ENCODE peak calls at places on chromosome 7, in six cellular contexts. D is heart left ventricle; G is tibial artery; P is AG10803; V is CD8-positive, alpha-beta T cell; A is A673. H is an unnamed sample.

GRCh38 chr7:108251700-108252099 is 121.5 kb upstream of the LAMB4 start:
- DNase-seq in D (no peak), G (no peak), P (no peak), V (no peak), A (no peak), H (no peak)

GRCh38 chr7:102938679-102939078 is 25.9 kb downstream of the LRRC17 start:
- DNase-seq in D (no peak), G (no peak), P (no peak), V (no peak), A (no peak), H (no peak)

GRCh38 chr7:47941136-47941844 is 7.0 kb downstream of the PKD1L1 start:
- DNase-seq in D (peak), G (no peak), P (peak), V (peak), A (peak), H (peak)

GRCh38 chr7:131633342-131633843 is 77.0 kb upstream of the PODXL start:
- DNase-seq in D (no peak), G (no peak), P (peak), V (no peak), A (peak), H (peak)

GRCh38 chr7:5424689-5425506 is 1.3 kb upstream of the TNRC18 start:
- DNase-seq in D (peak), G (peak), P (peak), V (no peak), A (peak), H (no peak)

GRCh38 chr7:25897261-25897782 is 254.7 kb upstream of the NFE2L3 start:
- DNase-seq in D (no peak), G (no peak), P (no peak), V (no peak), A (peak), H (no peak)

GRCh38 chr7:88069093-88069492 is 135.0 kb downstream of the ADAM22 start:
- DNase-seq in D (no peak), G (no peak), P (no peak), V (no peak), A (no peak), H (no peak)

GRCh38 chr7:119377-120163 is 72.8 kb upstream of the FAM20C start:
- DNase-seq in D (peak), G (peak), P (no peak), V (no peak), A (peak), H (no peak)

GRCh38 chr7:139914306-139914747 is 85.3 kb downstream of the TBXAS1 start:
- DNase-seq in D (no peak), G (no peak), P (peak), V (no peak), A (no peak), H (no peak)

GRCh38 chr7:140349172-140349771 is 49.1 kb downstream of the SLC37A3 start:
- DNase-seq in D (no peak), G (no peak), P (peak), V (no peak), A (no peak), H (no peak)

GRCh38 chr7:130114776-130115175 is 44.4 kb downstream of the KLHDC10 start:
- DNase-seq in D (no peak), G (no peak), P (no peak), V (no peak), A (no peak), H (no peak)

GRCh38 chr7:124723012-124723411 is 42.6 kb downstream of the GPR37 start:
- DNase-seq in D (no peak), G (no peak), P (peak), V (no peak), A (peak), H (no peak)

GRCh38 chr7:15947749-15948148 is 261.3 kb upstream of the MEOX2 start:
- DNase-seq in D (no peak), G (no peak), P (peak), V (no peak), A (no peak), H (no peak)

GRCh38 chr7:36037121-36037662 is 115.9 kb upstream of the EEPD1 start:
- DNase-seq in D (peak), G (peak), P (peak), V (no peak), A (peak), H (peak)

GRCh38 chr7:47194516-47194915 is 387.4 kb downstream of the TNS3 start:
- DNase-seq in D (no peak), G (no peak), P (no peak), V (no peak), A (no peak), H (no peak)

GRCh38 chr7:54179321-54180029 is 362.7 kb upstream of the VSTM2A start:
- DNase-seq in D (no peak), G (no peak), P (no peak), V (no peak), A (no peak), H (peak)

GRCh38 chr7:133773601-133774000 is 353.5 kb upstream of the LRGUK start:
- DNase-seq in D (no peak), G (no peak), P (no peak), V (no peak), A (no peak), H (no peak)

GRCh38 chr7:121515651-121516401 is 119.7 kb upstream of the FAM3C start:
- DNase-seq in D (no peak), G (no peak), P (peak), V (no peak), A (no peak), H (peak)

GRCh38 chr7:125390866-125391265 is 461.2 kb upstream of the POT1 start:
- DNase-seq in D (no peak), G (no peak), P (no peak), V (no peak), A (no peak), H (no peak)

GRCh38 chr7:5701085-5701914 is 80.2 kb downstream of the RNF216 start:
- DNase-seq in D (no peak), G (no peak), P (no peak), V (no peak), A (no peak), H (no peak)

GRCh38 chr7:113267885-113268284 is 149.5 kb upstream of the SMIM30 start:
- DNase-seq in D (no peak), G (no peak), P (peak), V (no peak), A (no peak), H (no peak)

GRCh38 chr7:28479507-28479947 is 67.2 kb downstream of the CREB5 start:
- DNase-seq in D (no peak), G (no peak), P (no peak), V (no peak), A (no peak), H (no peak)

GRCh38 chr7:112118581-112119566 is 87.3 kb downstream of the DOCK4 start:
- DNase-seq in D (no peak), G (no peak), P (no peak), V (no peak), A (no peak), H (no peak)

GRCh38 chr7:128017880-128018845 is 13.1 kb downstream of the LRRC4 start:
- DNase-seq in D (no peak), G (no peak), P (no peak), V (no peak), A (no peak), H (no peak)

GRCh38 chr7:25091757-25092156 is 33.3 kb downstream of the CYCS start:
- DNase-seq in D (no peak), G (no peak), P (no peak), V (no peak), A (no peak), H (no peak)

GRCh38 chr7:120941064-120941463 is 9.5 kb upstream of the ING3 start:
- DNase-seq in D (no peak), G (no peak), P (no peak), V (no peak), A (peak), H (no peak)

GRCh38 chr7:159207398-159207797 is 62.7 kb upstream of the VIPR2 start:
- DNase-seq in D (no peak), G (no peak), P (no peak), V (no peak), A (no peak), H (no peak)

GRCh38 chr7:45469103-45469502 is 105.1 kb upstream of the ADCY1 start:
- DNase-seq in D (no peak), G (no peak), P (no peak), V (no peak), A (peak), H (no peak)

GRCh38 chr7:17142831-17143541 is 155.5 kb upstream of the AHR start:
- DNase-seq in D (no peak), G (no peak), P (peak), V (no peak), A (peak), H (no peak)

GRCh38 chr7:17991866-17992648 is 35.6 kb downstream of the PRPS1L1 start:
- DNase-seq in D (no peak), G (no peak), P (no peak), V (no peak), A (no peak), H (no peak)

GRCh38 chr7:5450549-5451327 is 27.1 kb upstream of the TNRC18 start:
- DNase-seq in D (peak), G (no peak), P (no peak), V (peak), A (peak), H (no peak)

GRCh38 chr7:138872576-138872975 is 74.6 kb upstream of the ATP6V0A4 start:
- DNase-seq in D (no peak), G (no peak), P (no peak), V (no peak), A (no peak), H (no peak)

GRCh38 chr7:22653981-22654380 is 73.0 kb upstream of the IL6 start:
- DNase-seq in D (no peak), G (no peak), P (no peak), V (no peak), A (no peak), H (no peak)

GRCh38 chr7:34430456-34430855 is 227.6 kb upstream of the NPSR1 start:
- DNase-seq in D (no peak), G (no peak), P (peak), V (no peak), A (peak), H (peak)

GRCh38 chr7:143225047-143225446 is 3.2 kb downstream of the TAS2R40 start:
- DNase-seq in D (no peak), G (no peak), P (no peak), V (no peak), A (no peak), H (no peak)

GRCh38 chr7:152869677-152870051 is 110.1 kb downstream of the ACTR3B start:
- DNase-seq in D (no peak), G (no peak), P (no peak), V (peak), A (no peak), H (no peak)

GRCh38 chr7:127865466-127865865 is 165.8 kb downstream of the LRRC4 start:
- DNase-seq in D (no peak), G (no peak), P (peak), V (no peak), A (no peak), H (peak)

GRCh38 chr7:81725003-81725402 is 44.8 kb downstream of the HGF start:
- DNase-seq in D (no peak), G (no peak), P (peak), V (no peak), A (no peak), H (peak)

GRCh38 chr7:51224811-51225581 is 91.6 kb downstream of the COBL start:
- DNase-seq in D (no peak), G (no peak), P (no peak), V (no peak), A (no peak), H (no peak)

GRCh38 chr7:50069613-50070012 is 23.4 kb downstream of the ZPBP start:
- DNase-seq in D (no peak), G (no peak), P (peak), V (peak), A (no peak), H (no peak)

GRCh38 chr7:1359681-1360485 is 99.4 kb downstream of the MICALL2 start:
- DNase-seq in D (peak), G (no peak), P (no peak), V (no peak), A (no peak), H (no peak)
- H3K4me3 ChIP-seq in D (no peak), G (no peak), P (no peak), V (no peak), A (no peak), H (no peak)

DNA sequence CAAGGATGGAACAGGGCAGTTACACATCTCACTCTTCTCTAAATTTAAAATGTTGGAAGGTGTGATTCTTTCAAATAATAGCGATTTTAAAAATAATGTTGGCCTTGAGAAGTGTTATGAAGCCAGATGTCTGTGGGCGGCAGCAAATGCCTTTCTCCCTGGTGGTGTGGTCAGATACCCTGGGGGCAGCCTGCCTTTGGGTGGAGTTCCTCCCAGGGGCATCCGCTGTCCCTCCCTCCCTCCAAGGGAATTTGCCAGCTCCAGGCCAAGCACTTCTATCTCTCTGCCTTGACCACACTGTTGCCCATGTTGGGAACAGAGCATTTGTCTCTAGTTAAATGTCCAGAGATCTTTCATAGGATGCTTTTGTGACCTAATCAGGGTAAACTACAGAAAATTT is 121.4 kb downstream of the POU6F2 start:
- DNase-seq in D (no peak), G (no peak), P (no peak), V (no peak), A (no peak), H (no peak)
- H3K4me3 ChIP-seq in D (no peak), G (no peak), P (no peak), V (no peak), A (no peak), H (no peak)

DNA sequence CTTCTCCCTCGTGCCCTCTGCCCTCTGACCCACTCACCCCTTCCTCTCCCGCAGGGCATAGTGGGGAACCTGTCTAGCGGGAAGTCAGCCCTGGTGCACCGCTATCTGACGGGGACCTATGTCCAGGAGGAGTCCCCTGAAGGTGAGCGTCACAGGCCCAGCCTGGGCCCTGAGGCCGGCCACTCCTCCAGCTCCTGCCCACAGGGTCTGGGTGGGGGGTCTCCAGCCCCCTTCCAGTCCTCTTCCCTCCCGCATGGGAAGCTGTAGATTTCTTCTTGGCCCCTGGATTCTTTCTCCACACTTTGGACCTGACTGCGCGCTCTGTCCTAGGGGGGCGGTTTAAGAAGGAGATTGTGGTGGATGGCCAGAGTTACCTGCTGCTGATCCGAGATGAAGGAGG is 30.8 kb downstream of the AGAP3 start:
- DNase-seq in D (no peak), G (no peak), P (no peak), V (no peak), A (no peak), H (no peak)
- H3K4me3 ChIP-seq in D (no peak), G (no peak), P (no peak), V (no peak), A (no peak), H (no peak)

DNA sequence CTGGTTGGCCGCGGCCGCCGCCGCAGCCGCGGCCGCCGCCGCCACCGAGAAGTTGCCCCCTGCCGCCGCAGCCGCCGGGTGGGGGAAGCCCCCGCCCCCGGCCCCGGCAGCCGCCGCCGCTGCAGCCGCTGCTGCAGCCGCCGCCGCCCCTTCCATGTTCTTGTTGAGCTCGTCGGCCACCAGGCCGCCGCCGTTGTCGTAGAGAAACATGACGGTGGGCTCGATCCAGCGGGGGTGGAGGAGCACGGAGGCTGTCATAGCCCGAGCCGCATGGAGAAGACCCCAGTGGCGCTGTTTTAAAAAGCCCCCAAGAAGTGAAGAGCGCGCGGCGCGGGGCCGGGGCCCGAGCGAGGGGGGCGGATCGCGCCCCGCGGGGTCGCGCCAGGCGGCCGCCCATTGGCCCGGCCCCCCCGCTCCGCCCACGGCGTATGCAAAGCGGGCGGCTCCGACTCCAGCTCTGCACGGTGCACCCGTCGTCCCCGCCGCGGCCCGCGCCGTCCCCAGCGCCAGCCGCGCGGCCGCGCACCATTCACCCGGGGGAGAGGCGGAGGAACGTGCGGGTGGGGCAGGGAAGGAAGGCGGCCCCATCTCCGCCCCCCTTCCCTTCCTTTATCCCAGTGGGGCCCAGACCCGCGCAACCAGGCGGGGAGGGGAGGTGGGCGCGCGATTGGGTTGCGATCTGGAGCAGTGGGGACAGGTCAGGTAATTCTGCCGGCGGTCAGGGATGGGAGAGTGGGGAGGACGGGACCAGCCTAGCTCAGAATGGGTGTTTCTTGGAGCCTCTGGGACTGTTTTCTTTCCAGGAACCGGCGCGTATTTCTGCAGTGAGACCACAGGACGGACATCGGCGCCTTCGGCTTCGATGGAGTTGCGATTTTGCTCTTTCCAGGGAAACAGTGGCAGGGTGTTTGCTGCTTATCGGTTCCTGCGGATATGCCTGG is at the start of gene HOXA13:
- DNase-seq in D (no peak), G (peak), P (peak), V (peak), A (peak), H (no peak)
- H3K4me3 ChIP-seq in D (peak), G (peak), P (peak), V (peak), A (peak), H (peak)

DNA sequence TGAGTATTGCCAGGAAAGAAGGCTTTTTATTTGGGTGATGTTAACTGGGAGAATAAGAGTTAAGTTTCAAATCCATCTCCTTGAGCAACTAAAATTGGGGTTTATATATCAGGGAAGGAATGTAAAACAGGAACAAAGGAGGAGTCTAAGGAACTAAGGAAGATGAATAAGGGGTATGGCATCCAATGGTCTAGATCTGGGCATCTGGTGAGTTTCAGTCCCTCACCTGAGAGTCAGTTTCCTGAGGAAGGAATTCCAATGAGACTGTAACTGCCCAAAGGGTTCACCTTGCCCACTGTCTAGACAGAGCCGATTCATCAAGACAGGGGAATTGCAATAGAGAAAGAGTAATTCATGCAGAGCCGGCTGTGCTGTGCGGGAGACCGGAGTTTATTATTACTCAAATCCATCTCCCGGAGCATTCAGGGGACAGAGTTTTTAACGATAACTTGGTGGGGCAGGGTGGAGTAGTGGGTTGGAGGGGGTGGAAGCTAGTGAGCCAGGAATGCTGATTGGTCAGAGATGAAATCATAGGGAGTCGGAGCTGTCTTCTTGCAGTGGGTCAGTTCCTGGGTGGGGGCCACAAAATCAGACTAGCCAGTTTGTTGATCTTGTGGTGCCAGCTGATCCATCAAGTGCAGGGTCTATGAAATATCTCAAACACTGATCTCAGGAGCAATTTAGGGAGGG is 188.3 kb upstream of the STK17A start:
- DNase-seq in D (no peak), G (no peak), P (no peak), V (no peak), A (no peak), H (no peak)
- H3K4me3 ChIP-seq in D (no peak), G (no peak), P (no peak), V (no peak), A (no peak), H (no peak)

GRCh38 chr7:150976529-150977381 is 1.4 kb downstream of the KCNH2 start:
- DNase-seq in D (peak), G (no peak), P (no peak), V (no peak), A (no peak), H (no peak)
- H3K4me3 ChIP-seq in D (peak), G (no peak), P (no peak), V (no peak), A (peak), H (no peak)

DNA sequence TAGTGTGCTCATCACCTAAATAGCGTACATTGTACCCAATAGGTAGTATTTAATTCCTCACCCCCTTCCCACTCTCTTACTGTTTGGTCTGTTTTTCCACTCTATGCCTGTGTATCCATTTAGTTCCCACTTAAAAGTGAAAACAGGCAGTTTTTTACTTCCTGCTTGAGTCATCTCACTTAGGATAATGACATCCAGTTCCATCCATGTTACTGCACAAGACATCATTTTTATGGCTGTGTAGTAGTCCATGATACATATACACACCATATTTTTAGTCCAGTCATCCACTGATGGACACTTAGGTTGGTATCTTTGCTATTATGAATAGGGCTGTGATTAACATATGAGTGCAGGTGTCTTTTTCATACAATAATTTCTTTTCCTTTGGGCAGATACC is 10.1 kb downstream of the STK17A start:
- DNase-seq in D (no peak), G (no peak), P (peak), V (no peak), A (no peak), H (no peak)
- H3K4me3 ChIP-seq in D (no peak), G (no peak), P (no peak), V (peak), A (no peak), H (no peak)

H was measured in BJ.